ENCODE peak calls at places on chromosomes 11 and 22, in nine cellular contexts. E is SJSA1, S is AG04450, J is heart left ventricle, T is tibial artery, K is PC-3, C is lower lobe of right lung, P is spleen, H is astrocyte. G is an unnamed sample.

GRCh38 chr11:68113986-68114385 is 7.2 kb downstream of the CHKA start:
- DNase-seq in K (no peak), P (no peak), S (peak), J (no peak), T (no peak), C (no peak), E (peak), H (no peak), G (no peak)

GRCh38 chr11:64250875-64251721 is at the start of gene PLCB3:
- DNase-seq in H (no peak), K (peak), C (peak), T (no peak), E (peak), S (no peak), J (peak), P (peak), G (peak)

GRCh38 chr11:93143186-93143585 is 54.6 kb downstream of the SLC36A4 start:
- DNase-seq in E (peak), T (no peak), P (no peak), H (peak), S (no peak), C (no peak), J (no peak), K (no peak), G (no peak)

GRCh38 chr11:131841028-131841427 is 470.6 kb downstream of the NTM start:
- DNase-seq in K (no peak), E (no peak), S (no peak), T (no peak), J (no peak), C (no peak), H (no peak), P (no peak), G (no peak)

GRCh38 chr22:44381761-44382454 is 69.2 kb upstream of the SHISAL1 start:
- DNase-seq in H (no peak), C (peak), P (peak), J (peak), S (no peak), E (no peak), K (no peak), T (no peak), G (no peak)

GRCh38 chr22:49962012-49962750 is 1.6 kb downstream of the PIM3 start:
- DNase-seq in E (peak), S (peak), P (peak), H (peak), J (peak), T (peak), K (peak), C (peak), G (peak)

GRCh38 chr22:48528221-48528915 is 1299.3 kb downstream of the BRD1 start:
- DNase-seq in T (no peak), P (no peak), H (no peak), J (no peak), K (no peak), S (no peak), E (no peak), C (peak), G (no peak)

GRCh38 chr22:46457502-46458488 is 79.6 kb downstream of the CELSR1 start:
- DNase-seq in H (peak), K (no peak), T (no peak), E (no peak), S (no peak), J (no peak), C (no peak), P (no peak), G (no peak)

GRCh38 chr22:46719921-46720320 is 18.1 kb downstream of the CERK start:
- DNase-seq in H (no peak), C (no peak), K (no peak), J (no peak), T (no peak), E (no peak), S (no peak), P (no peak), G (no peak)

GRCh38 chr11:65502852-65503603 is 4.2 kb downstream of the MALAT1 start:
- DNase-seq in E (peak), J (no peak), K (no peak), P (no peak), T (no peak), S (no peak), H (peak), C (no peak), G (no peak)

GRCh38 chr11:78039919-78040671 is 17.0 kb upstream of the KCTD14 start:
- DNase-seq in P (peak), C (peak), E (peak), T (peak), J (peak), S (peak), K (peak), H (peak), G (no peak)

GRCh38 chr22:37922177-37922576 is 16.1 kb downstream of the MICALL1 start:
- DNase-seq in H (no peak), C (no peak), E (no peak), P (no peak), T (no peak), K (no peak), J (no peak), S (no peak), G (no peak)

GRCh38 chr11:120929664-120930154 is 94.2 kb upstream of the TBCEL start:
- DNase-seq in T (no peak), P (no peak), S (no peak), J (peak), K (peak), H (peak), C (peak), E (no peak), G (no peak)

GRCh38 chr22:44341431-44342346 is 28.9 kb upstream of the SHISAL1 start:
- DNase-seq in H (peak), T (no peak), S (peak), K (no peak), C (no peak), P (no peak), E (no peak), J (no peak), G (no peak)

GRCh38 chr11:46981429-46981828 is 44.9 kb downstream of the CSTPP1 start:
- DNase-seq in K (no peak), H (no peak), T (no peak), C (no peak), J (no peak), P (no peak), E (no peak), S (no peak), G (no peak)

GRCh38 chr11:2511421-2512369 is 66.9 kb downstream of the KCNQ1 start:
- DNase-seq in J (peak), E (no peak), K (no peak), S (no peak), C (peak), P (peak), T (peak), H (no peak), G (no peak)

GRCh38 chr11:118263694-118264567 is at the start of gene MPZL2:
- DNase-seq in H (no peak), C (peak), T (no peak), J (peak), E (no peak), P (peak), K (peak), S (no peak), G (no peak)
- H3K27ac ChIP-seq in H (no peak), C (peak), T (no peak), J (no peak), E (no peak), P (peak), K (peak), S (no peak), G (no peak)

GRCh38 chr11:9823887-9824385 is 160.1 kb downstream of the SWAP70 start:
- DNase-seq in T (no peak), K (peak), E (no peak), H (no peak), C (no peak), J (no peak), P (no peak), S (no peak), G (no peak)
- H3K27ac ChIP-seq in T (no peak), K (no peak), E (no peak), H (no peak), C (no peak), J (no peak), P (no peak), S (no peak), G (no peak)

DNA sequence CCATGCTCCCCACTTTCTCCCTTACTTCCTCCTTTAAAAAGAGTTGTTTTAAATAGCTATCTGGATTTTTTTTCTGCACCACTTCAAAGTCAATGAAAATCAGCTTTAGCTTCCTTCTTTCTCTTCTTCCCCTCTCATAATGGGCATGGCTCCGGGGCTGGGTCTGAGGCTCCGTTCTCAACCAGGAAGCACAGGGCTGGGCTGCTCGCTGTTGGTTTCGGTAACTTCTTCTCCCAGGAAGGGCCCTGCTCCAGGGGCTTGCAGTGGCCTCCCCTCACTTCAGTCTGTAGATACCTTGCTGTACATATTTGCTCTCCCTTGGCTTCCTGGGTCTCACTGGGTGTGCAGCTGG is 23.8 kb downstream of the MICAL2 start:
- DNase-seq in S (no peak), H (no peak), C (peak), T (no peak), P (peak), J (peak), K (no peak), E (no peak), G (no peak)
- H3K27ac ChIP-seq in S (no peak), H (no peak), C (no peak), T (peak), P (no peak), J (no peak), K (no peak), E (no peak), G (no peak)

DNA sequence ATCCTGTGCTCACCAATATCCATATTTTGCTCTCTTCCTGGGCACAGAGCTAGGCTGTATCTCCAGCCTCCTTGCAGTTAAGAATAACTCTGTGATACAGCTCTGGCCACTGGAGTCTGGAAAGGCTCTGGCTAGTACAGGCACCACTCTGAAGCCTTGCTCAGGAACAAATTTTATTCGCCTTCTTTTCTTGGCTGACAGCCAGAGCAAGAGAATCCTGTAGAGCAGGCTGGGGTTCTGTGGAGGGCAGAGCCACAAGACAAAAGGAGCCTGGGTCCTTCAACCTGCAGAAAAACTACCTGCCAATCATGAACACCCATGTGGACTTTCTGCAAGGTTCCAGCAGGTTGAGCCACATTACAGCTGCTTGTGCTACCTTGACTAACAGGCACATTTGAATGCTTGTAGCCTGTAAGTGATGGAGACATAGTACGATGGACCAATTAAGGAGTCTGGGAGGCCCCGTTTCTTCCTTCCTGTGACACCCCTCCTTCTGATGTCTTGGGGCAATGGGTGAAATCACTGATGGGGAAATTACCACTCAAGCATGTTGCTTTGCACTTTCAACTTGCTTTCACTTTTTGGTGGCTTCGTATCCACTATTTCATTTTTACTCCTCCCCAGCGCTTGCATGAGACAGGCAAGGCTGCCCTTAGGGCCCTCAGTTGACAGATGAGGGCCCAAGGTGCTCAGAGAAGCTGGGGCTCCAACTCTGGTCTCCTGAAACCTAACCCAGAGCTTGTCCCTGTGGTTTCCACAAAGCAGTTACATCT is 267.2 kb upstream of the SYN3 start:
- DNase-seq in J (peak), C (no peak), H (no peak), P (no peak), T (no peak), K (no peak), E (no peak), S (no peak), G (no peak)
- H3K27ac ChIP-seq in J (no peak), C (no peak), H (no peak), P (peak), T (no peak), K (no peak), E (no peak), S (no peak), G (no peak)

DNA sequence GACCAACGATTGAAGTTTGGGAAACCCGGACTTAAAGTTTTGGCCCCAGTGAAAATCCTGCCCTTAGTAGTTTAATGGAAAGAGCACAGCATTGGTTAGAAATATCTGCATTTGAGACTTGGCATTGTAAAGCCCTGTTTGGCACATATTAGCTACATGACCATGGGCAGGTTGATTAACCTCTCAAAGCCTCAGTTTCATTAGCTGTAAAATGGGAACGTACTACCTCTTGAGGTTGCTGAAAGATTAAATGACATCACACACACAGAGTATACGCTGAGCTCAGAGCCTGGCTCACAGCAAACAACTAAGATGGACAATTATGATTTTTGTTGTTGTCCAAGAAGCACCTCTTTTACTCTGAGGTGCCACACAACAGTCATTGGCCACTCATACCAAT is 153.0 kb upstream of the TIMP3 start:
- DNase-seq in E (no peak), T (no peak), J (no peak), H (no peak), S (no peak), P (no peak), C (no peak), K (no peak), G (no peak)
- H3K27ac ChIP-seq in E (no peak), T (peak), J (no peak), H (no peak), S (no peak), P (no peak), C (no peak), K (no peak), G (no peak)

GRCh38 chr11:96103102-96103501 is 179.2 kb upstream of the MTMR2 start:
- DNase-seq in S (no peak), T (no peak), J (no peak), H (no peak), C (no peak), E (no peak), P (no peak), K (no peak), G (no peak)
- H3K27ac ChIP-seq in S (peak), T (peak), J (no peak), H (peak), C (no peak), E (peak), P (no peak), K (peak), G (no peak)

G was measured in caudate nucleus.